ENCODE peak calls at places on chromosome 10, in eight cellular contexts. C is Calu3, Z is tibial artery, I is spleen, X is A549, S is endothelial cell, N is nephron progenitor cell, F is esophagus squamous epithelium. E is an unnamed sample.

GRCh38 chr10:91220954-91221696 is 662 bp downstream of the PCGF5 start:
- DNase-seq in X (peak), C (no peak), S (peak), Z (no peak), F (no peak), I (no peak), N (no peak), E (no peak)

GRCh38 chr10:76285012-76285411 is 853.6 kb downstream of the LRMDA start:
- DNase-seq in I (no peak), F (no peak), N (no peak), Z (no peak), S (no peak), C (no peak), X (peak), E (no peak)

GRCh38 chr10:124719213-124719851 is 24.8 kb downstream of the FAM53B start:
- DNase-seq in X (peak), N (no peak), I (peak), Z (no peak), C (peak), F (peak), S (peak), E (no peak)

GRCh38 chr10:46226900-46227558 is 59.8 kb upstream of the ANTXRL start:
- DNase-seq in I (peak), F (no peak), C (no peak), S (peak), X (no peak), N (no peak), Z (no peak), E (no peak)

GRCh38 chr10:98217793-98218192 is 50.2 kb downstream of the LOXL4 start:
- DNase-seq in F (no peak), X (no peak), S (no peak), C (no peak), Z (no peak), I (no peak), N (no peak), E (no peak)

GRCh38 chr10:36650274-36650673 is 475.1 kb upstream of the ANKRD30A start:
- DNase-seq in Z (no peak), C (no peak), S (no peak), X (no peak), I (no peak), F (no peak), N (no peak), E (no peak)

GRCh38 chr10:98415710-98416077 is 712 bp upstream of the PYROXD2 start:
- DNase-seq in S (no peak), I (no peak), C (no peak), X (no peak), F (no peak), N (no peak), Z (no peak), E (no peak)

GRCh38 chr10:117096559-117097201 is 41.4 kb downstream of the VAX1 start:
- DNase-seq in X (no peak), N (no peak), F (no peak), I (no peak), S (no peak), C (no peak), Z (no peak), E (no peak)

GRCh38 chr10:107442035-107442505 is 277.6 kb upstream of the SORCS1 start:
- DNase-seq in F (no peak), N (no peak), X (no peak), S (no peak), C (no peak), I (no peak), Z (no peak), E (no peak)

GRCh38 chr10:80275756-80276155 is 13.7 kb downstream of the MAT1A start:
- DNase-seq in X (no peak), F (no peak), S (no peak), I (no peak), C (no peak), Z (no peak), N (no peak), E (no peak)

GRCh38 chr10:70106958-70107791 is 25.4 kb downstream of the AIFM2 start:
- DNase-seq in C (no peak), S (peak), I (peak), N (peak), F (no peak), Z (no peak), X (peak), E (no peak)

GRCh38 chr10:50219646-50220045 is 31.7 kb downstream of the ASAH2 start:
- DNase-seq in S (no peak), C (no peak), N (no peak), I (no peak), Z (no peak), X (no peak), F (no peak), E (no peak)

GRCh38 chr10:80144302-80145131 is 12.0 kb downstream of the PLAC9 start:
- DNase-seq in Z (peak), I (peak), F (no peak), S (no peak), X (no peak), C (peak), N (no peak), E (no peak)

GRCh38 chr10:120948889-120949382 is 97.8 kb downstream of the WDR11 start:
- DNase-seq in Z (peak), F (no peak), X (no peak), I (peak), N (peak), C (peak), S (peak), E (peak)

GRCh38 chr10:104350146-104350635 is 3.4 kb upstream of the CFAP58 start:
- DNase-seq in C (no peak), S (no peak), Z (no peak), I (no peak), N (no peak), X (peak), F (no peak), E (no peak)

GRCh38 chr10:32005050-32005449 is 51.2 kb downstream of the KIF5B start:
- DNase-seq in C (peak), N (peak), F (no peak), X (peak), Z (no peak), S (peak), I (no peak), E (no peak)

GRCh38 chr10:110495731-110496552 is 1.8 kb upstream of the DUSP5 start:
- DNase-seq in F (no peak), N (peak), I (peak), X (peak), Z (peak), S (peak), C (peak), E (no peak)

GRCh38 chr10:96417432-96417831 is 58.6 kb upstream of the OPALIN start:
- DNase-seq in S (no peak), Z (no peak), X (no peak), C (no peak), F (no peak), N (no peak), I (no peak), E (no peak)

GRCh38 chr10:43383204-43383971 is 12.0 kb downstream of the FXYD4 start:
- DNase-seq in I (peak), F (no peak), N (no peak), C (no peak), S (no peak), X (no peak), Z (no peak), E (no peak)

GRCh38 chr10:89184638-89185037 is 22.5 kb downstream of the CH25H start:
- DNase-seq in F (no peak), I (no peak), X (no peak), N (no peak), Z (no peak), S (no peak), C (no peak), E (no peak)

GRCh38 chr10:24240001-24240751 is 31.2 kb downstream of the KIAA1217 start:
- DNase-seq in I (no peak), F (no peak), X (no peak), S (no peak), N (no peak), Z (peak), C (no peak), E (no peak)

GRCh38 chr10:48935141-48935540 is 4.5 kb downstream of the LRRC18 start:
- DNase-seq in C (no peak), F (no peak), X (no peak), Z (no peak), I (no peak), S (no peak), N (peak), E (no peak)

GRCh38 chr10:84478679-84479078 is 150.3 kb downstream of the CCSER2 start:
- DNase-seq in F (no peak), Z (no peak), I (no peak), C (no peak), X (no peak), S (no peak), N (no peak), E (no peak)

GRCh38 chr10:122348512-122348911 is 26.0 kb upstream of the PLEKHA1 start:
- DNase-seq in N (peak), X (no peak), I (no peak), C (no peak), F (no peak), S (no peak), Z (no peak), E (no peak)

GRCh38 chr10:79305988-79306387 is 41.3 kb upstream of the PPIF start:
- DNase-seq in N (no peak), X (no peak), Z (no peak), F (no peak), C (no peak), I (no peak), S (no peak), E (no peak)

GRCh38 chr10:52561322-52561721 is 211.3 kb downstream of the MBL2 start:
- DNase-seq in F (no peak), N (no peak), Z (no peak), X (no peak), I (no peak), C (no peak), S (no peak), E (no peak)

GRCh38 chr10:71771204-71771603 is 2.1 kb downstream of the VSIR start:
- DNase-seq in Z (no peak), X (no peak), C (no peak), I (no peak), F (no peak), S (no peak), N (no peak), E (no peak)

GRCh38 chr10:62755662-62756653 is 48.6 kb upstream of the ADO start:
- DNase-seq in N (no peak), X (no peak), I (no peak), C (no peak), F (no peak), Z (no peak), S (no peak), E (no peak)

GRCh38 chr10:93072225-93072712 is 1.4 kb upstream of the CYP26A1 start:
- DNase-seq in X (no peak), C (peak), S (no peak), F (no peak), N (no peak), I (no peak), Z (no peak), E (no peak)

GRCh38 chr10:114404171-114405010 is at the start of gene AFAP1L2:
- DNase-seq in N (peak), F (no peak), S (peak), X (peak), Z (no peak), I (no peak), C (no peak), E (no peak)

DNA sequence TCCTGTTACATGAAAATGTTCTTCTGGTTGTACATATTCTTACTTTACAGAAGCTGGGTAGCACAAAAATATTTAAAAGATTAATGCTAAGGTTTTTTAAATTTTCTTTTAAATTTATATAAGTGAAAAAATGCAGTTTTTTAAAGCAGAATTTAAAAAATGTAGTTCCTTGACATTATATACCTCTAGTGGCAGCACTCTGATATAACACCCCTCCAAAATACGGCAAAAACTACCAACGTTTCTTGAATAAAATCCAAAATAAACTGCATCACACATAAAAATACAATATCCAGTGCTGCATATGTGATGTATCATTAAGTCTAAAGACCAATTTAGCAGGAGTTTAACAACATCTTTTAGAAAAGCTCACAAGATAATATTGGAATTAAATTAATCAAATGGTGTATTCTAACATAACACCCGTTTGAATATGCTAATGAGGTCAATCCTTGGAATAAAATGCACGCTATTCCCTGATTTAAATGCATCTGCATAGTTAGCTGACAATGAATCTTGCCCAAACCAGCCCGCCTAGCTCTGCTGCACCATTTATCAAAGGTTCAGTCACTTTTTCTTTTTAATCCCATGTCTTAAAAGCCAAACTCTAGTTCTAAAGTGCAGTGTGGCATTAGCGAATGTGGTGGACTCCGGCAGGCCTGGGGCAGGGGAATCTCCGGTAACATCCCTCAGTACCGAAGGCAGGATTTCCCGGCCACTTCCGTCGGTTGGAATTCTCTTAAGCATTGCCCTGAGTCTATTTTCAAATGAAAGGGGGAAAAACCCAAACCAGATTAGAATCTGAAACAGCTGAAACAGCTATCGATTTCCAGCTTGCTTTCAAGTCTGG is 1.2 kb downstream of the TCERG1L start:
- DNase-seq in F (no peak), C (no peak), S (no peak), Z (no peak), I (no peak), N (no peak), X (no peak), E (no peak)
- TF ChIP-seq CTCF in F (peak), C (no peak), S (peak), Z (no peak), I (no peak), N (peak), X (no peak), E (no peak)

GRCh38 chr10:9076066-9076465 is 1021.6 kb downstream of the GATA3 start:
- DNase-seq in C (no peak), Z (no peak), I (no peak), N (no peak), F (no peak), S (no peak), X (no peak), E (no peak)

GRCh38 chr10:9081253-9081652 is 1026.8 kb downstream of the GATA3 start:
- DNase-seq in S (no peak), I (no peak), X (no peak), C (no peak), Z (no peak), F (no peak), N (no peak), E (no peak)

GRCh38 chr10:9075420-9075819 is 1020.9 kb downstream of the GATA3 start:
- DNase-seq in X (no peak), F (no peak), N (no peak), Z (no peak), C (no peak), I (no peak), S (no peak), E (no peak)
- TF ChIP-seq CTCF in X (no peak), F (no peak), N (no peak), Z (no peak), C (no peak), I (no peak), S (no peak), E (peak)

GRCh38 chr10:73054286-73054685 is 42.4 kb downstream of the P4HA1 start:
- DNase-seq in I (no peak), N (no peak), X (no peak), C (no peak), S (no peak), F (no peak), Z (no peak), E (no peak)
- TF ChIP-seq CTCF in I (no peak), N (no peak), X (no peak), C (no peak), S (no peak), F (no peak), Z (no peak), E (no peak)

DNA sequence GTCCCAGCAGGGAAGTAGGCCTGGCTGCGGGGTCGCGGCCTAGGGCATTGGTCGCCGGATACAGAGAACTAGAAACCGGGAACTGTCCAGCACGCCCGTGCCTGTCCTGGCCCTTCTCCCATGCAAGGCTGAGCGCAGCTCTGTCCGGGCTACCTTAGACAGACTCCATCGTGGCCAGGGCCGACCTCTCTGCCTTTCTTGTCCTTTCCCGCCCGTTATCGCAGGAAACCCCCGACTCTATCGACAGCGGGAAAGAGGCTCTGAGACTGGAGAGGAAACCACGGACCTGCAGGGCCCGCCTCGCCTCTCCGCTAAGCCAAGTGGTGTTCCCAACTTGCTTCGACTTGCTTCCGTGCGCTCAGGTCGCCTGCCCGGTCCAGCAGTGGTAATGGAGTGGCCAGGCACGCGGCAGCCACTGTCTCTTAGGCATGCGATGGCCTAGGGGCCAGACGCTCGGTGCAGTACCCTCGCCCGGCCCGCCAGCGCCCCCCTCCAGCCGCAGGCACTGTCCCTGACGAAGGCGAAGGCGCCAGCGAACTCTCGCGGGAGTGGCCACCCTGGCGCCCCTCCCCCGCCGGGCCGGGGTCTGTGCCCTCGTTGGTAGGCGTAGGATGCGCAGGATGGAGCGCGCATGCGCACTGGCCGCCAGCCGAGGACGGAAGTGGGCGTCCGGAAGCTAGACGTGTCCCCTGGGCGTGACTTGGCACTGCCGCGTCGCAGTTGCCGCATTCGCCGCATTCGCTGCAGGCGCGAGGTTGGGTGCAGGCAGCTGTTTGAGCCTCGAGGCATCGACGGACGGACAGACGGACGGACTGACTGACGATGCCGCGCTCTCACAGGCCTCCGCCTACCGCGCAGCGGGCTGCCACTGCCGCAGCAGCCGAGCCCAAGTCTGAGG is 54.4 kb downstream of the MCMBP start:
- DNase-seq in Z (peak), F (no peak), C (no peak), I (peak), X (no peak), N (peak), S (peak), E (no peak)
- TF ChIP-seq CTCF in Z (no peak), F (no peak), C (no peak), I (no peak), X (no peak), N (peak), S (peak), E (no peak)

GRCh38 chr10:74153123-74153522 is 2.1 kb downstream of the ADK start:
- DNase-seq in S (no peak), Z (no peak), X (peak), C (peak), F (no peak), I (no peak), N (no peak), E (no peak)

GRCh38 chr10:74150151-74151056 is at the start of gene AP3M1:
- DNase-seq in S (peak), F (peak), X (no peak), N (peak), C (peak), I (peak), Z (peak), E (peak)

GRCh38 chr10:74151879-74152722 is 1.1 kb downstream of the ADK start:
- DNase-seq in F (no peak), C (no peak), I (no peak), X (no peak), Z (no peak), N (no peak), S (no peak), E (no peak)

GRCh38 chr10:74153676-74154075 is 2.7 kb downstream of the ADK start:
- DNase-seq in Z (no peak), F (no peak), C (no peak), S (no peak), X (no peak), I (no peak), N (no peak), E (no peak)

GRCh38 chr10:74151057-74151878 is at the start of gene ADK:
- DNase-seq in N (peak), I (peak), S (peak), C (peak), Z (peak), F (peak), X (peak), E (peak)
- TF ChIP-seq CTCF in N (peak), I (peak), S (no peak), C (no peak), Z (no peak), F (peak), X (no peak), E (no peak)

GRCh38 chr10:17200885-17201164 is 647 bp downstream of the TRDMT1 start:
- DNase-seq in S (no peak), F (no peak), I (no peak), Z (peak), C (peak), N (no peak), X (peak), E (no peak)
- TF ChIP-seq CTCF in S (no peak), F (no peak), I (no peak), Z (no peak), C (no peak), N (no peak), X (no peak), E (peak)

GRCh38 chr10:6348091-6348862 is 145.5 kb downstream of the PFKFB3 start:
- DNase-seq in X (no peak), Z (peak), N (no peak), I (peak), C (no peak), F (peak), S (no peak), E (no peak)

GRCh38 chr10:6349846-6350245 is 147.1 kb downstream of the PFKFB3 start:
- DNase-seq in Z (no peak), I (no peak), C (no peak), S (no peak), F (no peak), X (no peak), N (no peak), E (no peak)

GRCh38 chr10:6353526-6353925 is 150.8 kb downstream of the PFKFB3 start:
- DNase-seq in N (no peak), F (no peak), S (no peak), X (peak), I (no peak), C (no peak), Z (no peak), E (no peak)

GRCh38 chr10:6351540-6351939 is 148.8 kb downstream of the PFKFB3 start:
- DNase-seq in Z (no peak), N (no peak), F (no peak), C (no peak), S (no peak), X (peak), I (no peak), E (no peak)

GRCh38 chr10:6350609-6351008 is 147.9 kb downstream of the PFKFB3 start:
- DNase-seq in C (no peak), N (no peak), F (no peak), X (no peak), I (no peak), S (no peak), Z (no peak), E (no peak)
- TF ChIP-seq CTCF in C (no peak), N (no peak), F (no peak), X (no peak), I (no peak), S (no peak), Z (no peak), E (no peak)

E was measured in D721Med.